ENCODE peak calls at places on chromosomes 6 and 20, in eight cellular contexts. One of them, this sample, is unnamed.

GRCh38 chr20:35617397-35618031 is 1.9 kb downstream of the SPAG4 start:
- DNase-seq in IMR-90: peak
- DNase-seq in tibial nerve: no peak
- DNase-seq in sigmoid colon: peak
- DNase-seq in Peyer's patch: peak
- DNase-seq in ovary: peak
- DNase-seq in heart left ventricle: peak
- DNase-seq in A549: peak
- DNase-seq in this sample: peak

GRCh38 chr20:63475209-63475608 is 2.8 kb upstream of the KCNQ2 start:
- DNase-seq in Peyer's patch: no peak
- DNase-seq in A549: no peak
- DNase-seq in ovary: no peak
- DNase-seq in sigmoid colon: no peak
- DNase-seq in tibial nerve: no peak
- DNase-seq in heart left ventricle: peak
- DNase-seq in IMR-90: peak
- DNase-seq in this sample: no peak

GRCh38 chr6:114040871-114041270 is 69.9 kb upstream of the HDAC2 start:
- DNase-seq in ovary: no peak
- DNase-seq in A549: no peak
- DNase-seq in heart left ventricle: no peak
- DNase-seq in IMR-90: no peak
- DNase-seq in Peyer's patch: no peak
- DNase-seq in sigmoid colon: no peak
- DNase-seq in tibial nerve: no peak
- DNase-seq in this sample: no peak

GRCh38 chr20:17471606-17472187 is 59.5 kb downstream of the BFSP1 start:
- DNase-seq in IMR-90: no peak
- DNase-seq in Peyer's patch: no peak
- DNase-seq in sigmoid colon: no peak
- DNase-seq in A549: no peak
- DNase-seq in ovary: no peak
- DNase-seq in heart left ventricle: no peak
- DNase-seq in tibial nerve: no peak
- DNase-seq in this sample: no peak

GRCh38 chr6:63643862-63644261 is 8.3 kb downstream of the PHF3 start:
- DNase-seq in tibial nerve: no peak
- DNase-seq in Peyer's patch: no peak
- DNase-seq in ovary: no peak
- DNase-seq in sigmoid colon: no peak
- DNase-seq in A549: no peak
- DNase-seq in heart left ventricle: no peak
- DNase-seq in IMR-90: peak
- DNase-seq in this sample: no peak

GRCh38 chr6:146819596-146820320 is 221.0 kb downstream of the ADGB start:
- DNase-seq in ovary: no peak
- DNase-seq in sigmoid colon: no peak
- DNase-seq in IMR-90: peak
- DNase-seq in Peyer's patch: no peak
- DNase-seq in A549: no peak
- DNase-seq in heart left ventricle: no peak
- DNase-seq in tibial nerve: no peak
- DNase-seq in this sample: no peak

GRCh38 chr20:12414446-12415274 is 497.0 kb downstream of the BTBD3 start:
- DNase-seq in tibial nerve: no peak
- DNase-seq in ovary: no peak
- DNase-seq in IMR-90: no peak
- DNase-seq in Peyer's patch: no peak
- DNase-seq in A549: no peak
- DNase-seq in heart left ventricle: no peak
- DNase-seq in sigmoid colon: no peak
- DNase-seq in this sample: no peak

GRCh38 chr6:106017454-106017853 is 68.7 kb upstream of the PRDM1 start:
- DNase-seq in IMR-90: no peak
- DNase-seq in ovary: no peak
- DNase-seq in tibial nerve: no peak
- DNase-seq in heart left ventricle: no peak
- DNase-seq in Peyer's patch: no peak
- DNase-seq in A549: no peak
- DNase-seq in sigmoid colon: no peak
- DNase-seq in this sample: no peak

GRCh38 chr6:110075406-110075805 is 97.3 kb downstream of the GPR6 start:
- DNase-seq in heart left ventricle: no peak
- DNase-seq in tibial nerve: no peak
- DNase-seq in sigmoid colon: no peak
- DNase-seq in Peyer's patch: no peak
- DNase-seq in ovary: no peak
- DNase-seq in A549: no peak
- DNase-seq in IMR-90: no peak
- DNase-seq in this sample: no peak

GRCh38 chr6:11236351-11236750 is 3.9 kb upstream of the NEDD9 start:
- DNase-seq in tibial nerve: no peak
- DNase-seq in heart left ventricle: no peak
- DNase-seq in A549: no peak
- DNase-seq in Peyer's patch: no peak
- DNase-seq in sigmoid colon: no peak
- DNase-seq in ovary: no peak
- DNase-seq in IMR-90: no peak
- DNase-seq in this sample: no peak

GRCh38 chr6:156231353-156231752 is 545.8 kb upstream of the ARID1B start:
- DNase-seq in Peyer's patch: no peak
- DNase-seq in heart left ventricle: no peak
- DNase-seq in ovary: no peak
- DNase-seq in sigmoid colon: no peak
- DNase-seq in A549: no peak
- DNase-seq in IMR-90: no peak
- DNase-seq in tibial nerve: no peak
- DNase-seq in this sample: no peak
- TF ChIP-seq POLR2A in Peyer's patch: no peak
- TF ChIP-seq POLR2A in heart left ventricle: no peak
- TF ChIP-seq POLR2A in ovary: no peak
- TF ChIP-seq POLR2A in sigmoid colon: no peak
- TF ChIP-seq POLR2A in A549: no peak
- TF ChIP-seq POLR2A in IMR-90: no peak
- TF ChIP-seq POLR2A in tibial nerve: no peak
- TF ChIP-seq POLR2A in this sample: no peak

GRCh38 chr6:152598858-152599537 is 38.2 kb downstream of the SYNE1 start:
- DNase-seq in A549: no peak
- DNase-seq in tibial nerve: no peak
- DNase-seq in Peyer's patch: no peak
- DNase-seq in heart left ventricle: peak
- DNase-seq in ovary: no peak
- DNase-seq in sigmoid colon: no peak
- DNase-seq in IMR-90: peak
- DNase-seq in this sample: no peak
- TF ChIP-seq POLR2A in A549: no peak
- TF ChIP-seq POLR2A in tibial nerve: no peak
- TF ChIP-seq POLR2A in Peyer's patch: no peak
- TF ChIP-seq POLR2A in heart left ventricle: no peak
- TF ChIP-seq POLR2A in ovary: no peak
- TF ChIP-seq POLR2A in sigmoid colon: no peak
- TF ChIP-seq POLR2A in IMR-90: no peak
- TF ChIP-seq POLR2A in this sample: no peak

GRCh38 chr20:49821381-49821780 is 8.8 kb downstream of the SLC9A8 start:
- DNase-seq in IMR-90: no peak
- DNase-seq in Peyer's patch: no peak
- DNase-seq in ovary: no peak
- DNase-seq in tibial nerve: no peak
- DNase-seq in sigmoid colon: no peak
- DNase-seq in A549: no peak
- DNase-seq in heart left ventricle: no peak
- DNase-seq in this sample: no peak

GRCh38 chr20:49825521-49826033 is 12.9 kb downstream of the SLC9A8 start:
- DNase-seq in IMR-90: no peak
- DNase-seq in tibial nerve: no peak
- DNase-seq in ovary: no peak
- DNase-seq in A549: no peak
- DNase-seq in heart left ventricle: no peak
- DNase-seq in Peyer's patch: no peak
- DNase-seq in sigmoid colon: no peak
- DNase-seq in this sample: no peak

GRCh38 chr20:49824206-49824605 is 11.6 kb downstream of the SLC9A8 start:
- DNase-seq in Peyer's patch: no peak
- DNase-seq in IMR-90: peak
- DNase-seq in tibial nerve: no peak
- DNase-seq in ovary: no peak
- DNase-seq in heart left ventricle: no peak
- DNase-seq in A549: no peak
- DNase-seq in sigmoid colon: no peak
- DNase-seq in this sample: no peak

GRCh38 chr20:49821850-49822249 is 9.2 kb downstream of the SLC9A8 start:
- DNase-seq in IMR-90: peak
- DNase-seq in ovary: peak
- DNase-seq in Peyer's patch: no peak
- DNase-seq in tibial nerve: no peak
- DNase-seq in sigmoid colon: no peak
- DNase-seq in heart left ventricle: peak
- DNase-seq in A549: no peak
- DNase-seq in this sample: no peak

DNA sequence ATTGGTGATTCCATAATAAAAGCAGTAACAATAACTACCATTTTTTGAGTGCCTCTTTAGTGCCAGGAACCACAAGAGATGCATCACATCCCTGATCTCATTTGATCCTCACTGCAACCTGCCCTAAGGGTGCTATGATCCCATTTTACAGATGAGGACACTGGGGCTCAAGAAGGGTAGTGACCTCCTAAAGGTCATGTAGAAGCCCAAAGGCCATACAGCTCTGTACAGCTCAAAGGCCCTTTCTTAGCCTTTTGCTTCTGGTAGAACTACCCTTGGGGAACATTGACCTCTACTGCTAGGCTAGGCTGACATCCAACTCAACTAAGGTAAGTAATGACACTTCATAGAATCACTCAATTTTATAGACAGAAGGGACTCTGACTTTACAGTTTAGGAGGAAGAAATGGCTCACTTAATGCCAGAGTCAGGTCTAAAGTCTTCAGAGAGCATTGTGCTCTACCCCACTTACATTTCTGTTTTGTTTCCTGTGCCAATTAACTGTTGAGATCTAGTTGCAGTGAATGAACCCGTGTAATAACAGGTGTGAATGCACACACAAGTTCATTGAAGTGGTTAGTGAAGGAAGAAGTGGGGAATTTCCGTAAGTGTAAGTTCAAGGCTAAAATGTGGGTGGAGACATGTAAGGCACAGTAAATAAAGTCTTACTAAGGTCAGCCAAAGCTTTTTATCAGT is 10.7 kb downstream of the SLC9A8 start:
- DNase-seq in heart left ventricle: no peak
- DNase-seq in Peyer's patch: no peak
- DNase-seq in IMR-90: no peak
- DNase-seq in sigmoid colon: no peak
- DNase-seq in A549: no peak
- DNase-seq in ovary: no peak
- DNase-seq in tibial nerve: no peak
- DNase-seq in this sample: no peak
- TF ChIP-seq POLR2A in heart left ventricle: no peak
- TF ChIP-seq POLR2A in Peyer's patch: no peak
- TF ChIP-seq POLR2A in IMR-90: no peak
- TF ChIP-seq POLR2A in sigmoid colon: no peak
- TF ChIP-seq POLR2A in A549: no peak
- TF ChIP-seq POLR2A in ovary: no peak
- TF ChIP-seq POLR2A in tibial nerve: no peak
- TF ChIP-seq POLR2A in this sample: no peak

DNA sequence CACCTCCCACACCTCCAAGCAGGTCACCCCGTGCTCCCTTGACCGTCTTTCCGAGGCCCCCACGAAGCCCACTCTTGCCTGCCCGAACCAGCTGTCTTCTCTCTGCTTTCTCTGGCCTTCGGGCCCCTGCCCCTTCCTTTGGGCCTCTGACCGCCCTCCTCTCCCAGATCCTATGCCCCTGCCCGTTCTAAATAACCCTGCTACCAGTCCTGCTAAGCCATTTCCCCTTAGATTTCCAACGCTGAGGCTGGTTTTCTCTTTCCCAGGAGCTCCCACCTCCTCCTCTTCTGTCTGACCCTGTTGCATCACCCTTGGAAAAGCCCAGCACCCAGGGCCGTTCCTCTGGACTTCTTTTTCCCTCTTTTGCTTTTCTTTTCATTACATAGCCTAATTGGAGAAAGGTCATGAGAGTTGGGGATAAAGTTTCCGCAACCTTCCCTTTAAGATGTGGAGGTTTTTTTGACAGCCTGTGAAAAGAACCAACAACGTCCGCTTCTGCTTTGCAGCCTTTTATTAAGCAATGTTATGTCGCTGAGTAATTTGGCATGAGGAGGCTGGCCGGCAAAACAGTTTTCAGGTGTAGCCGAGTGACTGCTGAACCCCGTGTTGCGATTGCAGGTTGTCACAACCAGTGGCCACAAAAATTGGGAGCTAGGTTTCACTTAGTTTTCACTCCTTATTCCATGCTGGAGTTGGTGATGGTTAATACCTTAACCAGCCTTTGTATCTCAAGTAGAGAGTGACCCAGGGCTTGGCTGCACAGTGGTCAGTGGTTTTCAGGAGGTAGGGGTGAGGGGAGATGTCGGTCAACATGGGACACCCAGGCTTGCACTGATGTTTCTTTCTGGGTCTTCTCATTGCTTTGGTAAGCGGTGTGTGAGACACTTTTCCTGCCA is 970 bp downstream of the BLTP3A start:
- DNase-seq in heart left ventricle: no peak
- DNase-seq in sigmoid colon: peak
- DNase-seq in A549: peak
- DNase-seq in tibial nerve: no peak
- DNase-seq in IMR-90: peak
- DNase-seq in Peyer's patch: peak
- DNase-seq in ovary: peak
- DNase-seq in this sample: peak
- TF ChIP-seq POLR2A in heart left ventricle: no peak
- TF ChIP-seq POLR2A in sigmoid colon: no peak
- TF ChIP-seq POLR2A in A549: no peak
- TF ChIP-seq POLR2A in tibial nerve: no peak
- TF ChIP-seq POLR2A in IMR-90: no peak
- TF ChIP-seq POLR2A in Peyer's patch: no peak
- TF ChIP-seq POLR2A in ovary: no peak
- TF ChIP-seq POLR2A in this sample: no peak

GRCh38 chr6:52306972-52307849 is 22.7 kb upstream of the MCM3 start:
- DNase-seq in Peyer's patch: no peak
- DNase-seq in ovary: no peak
- DNase-seq in A549: no peak
- DNase-seq in heart left ventricle: no peak
- DNase-seq in sigmoid colon: no peak
- DNase-seq in tibial nerve: no peak
- DNase-seq in IMR-90: no peak
- DNase-seq in this sample: no peak
- TF ChIP-seq POLR2A in Peyer's patch: no peak
- TF ChIP-seq POLR2A in ovary: no peak
- TF ChIP-seq POLR2A in A549: no peak
- TF ChIP-seq POLR2A in heart left ventricle: no peak
- TF ChIP-seq POLR2A in sigmoid colon: no peak
- TF ChIP-seq POLR2A in tibial nerve: no peak
- TF ChIP-seq POLR2A in IMR-90: no peak
- TF ChIP-seq POLR2A in this sample: no peak